ENCODE peak calls at places on chromosome 5, in four cellular contexts. L is endothelial cell of umbilical vein; K is neural progenitor cell; C is T-helper 2 cell treated with Interferon-gamma antibody and Interleukin-4, amounts not matched to agents 5 μg/mL and 100 μg/mL, for 36 hours. D is an unnamed sample.
A peak's percentile ranks its signal among the peaks of the same experiment; 100 is the strongest.

GRCh38 chr5:180179399-180180197 is 29.4 kb downstream of the RASGEF1C start:
- DNase-seq in L (no peak), K (peak; percentile 32), C (no peak), D (no peak)

GRCh38 chr5:10734050-10734709 is 26.9 kb downstream of the DAP start:
- DNase-seq in L (peak; percentile 83), K (no peak), C (no peak), D (no peak)

GRCh38 chr5:60334281-60334713 is 365.7 kb downstream of the DEPDC1B start:
- DNase-seq in L (no peak), K (no peak), C (no peak), D (peak; percentile 83)

GRCh38 chr5:1511651-1512540 is 11.9 kb downstream of the LPCAT1 start:
- DNase-seq in L (no peak), K (peak; percentile 44), C (no peak), D (no peak)

GRCh38 chr5:1035421-1036405 is 27.1 kb downstream of the NKD2 start:
- DNase-seq in L (no peak), K (no peak), C (no peak), D (no peak)

GRCh38 chr5:36389245-36389644 is 87.5 kb upstream of the RANBP3L start:
- DNase-seq in L (no peak), K (no peak), C (no peak), D (no peak)

GRCh38 chr5:43773032-43773830 is 170.3 kb downstream of the NNT start:
- DNase-seq in L (peak; percentile 23), K (no peak), C (no peak), D (no peak)

GRCh38 chr5:137902389-137903133 is 13.3 kb downstream of the PKD2L2 start:
- DNase-seq in L (no peak), K (no peak), C (no peak), D (no peak)

GRCh38 chr5:169202969-169203368 is 98.0 kb downstream of the SLIT3 start:
- DNase-seq in L (no peak), K (no peak), C (no peak), D (peak; percentile 15)

D was measured in stromal cell of bone marrow.